ENCODE peak calls at places on chromosomes 7 and 10, in eight cellular contexts. R is AG10803, Z is ovary, W is breast epithelium, V is astrocyte of the spinal cord, Y is bronchial epithelial cell, I is upper lobe of right lung, S is AG04449. J is an unnamed sample.

GRCh38 chr7:85275204-85275603 is 88.3 kb upstream of the SEMA3D start:
- DNase-seq in R (no peak), Z (no peak), W (no peak), V (no peak), Y (no peak), I (no peak), S (no peak), J (no peak)

GRCh38 chr10:33734393-33735110 is 400.1 kb upstream of the NRP1 start:
- DNase-seq in R (no peak), Z (no peak), W (no peak), V (no peak), Y (no peak), I (no peak), S (no peak), J (no peak)

GRCh38 chr7:143367972-143368371 is 5.5 kb upstream of the FAM131B start:
- DNase-seq in R (no peak), Z (no peak), W (peak; percentile 79), V (no peak), Y (peak; percentile 79), I (no peak), S (no peak), J (peak; percentile 64)

GRCh38 chr10:29712108-29712507 is 77.3 kb upstream of the SVIL start:
- DNase-seq in R (no peak), Z (no peak), W (no peak), V (peak; percentile 48), Y (peak; percentile 23), I (no peak), S (no peak), J (no peak)

GRCh38 chr10:43846187-43846680 is 197.6 kb upstream of the ZNF32 start:
- DNase-seq in R (peak; percentile 92), Z (no peak), W (no peak), V (peak; percentile 22), Y (no peak), I (no peak), S (no peak), J (no peak)

GRCh38 chr7:151890355-151891004 is 13.6 kb upstream of the PRKAG2 start:
- DNase-seq in R (no peak), Z (no peak), W (no peak), V (no peak), Y (no peak), I (no peak), S (no peak), J (no peak)

GRCh38 chr10:26374426-26374825 is 63.7 kb upstream of the APBB1IP start:
- DNase-seq in R (no peak), Z (no peak), W (no peak), V (no peak), Y (no peak), I (no peak), S (no peak), J (no peak)

GRCh38 chr7:70052691-70053090 is 454.4 kb downstream of the AUTS2 start:
- DNase-seq in R (peak; percentile 87), Z (no peak), W (no peak), V (peak; percentile 45), Y (no peak), I (no peak), S (peak; percentile 76), J (no peak)

GRCh38 chr10:132363921-132364593 is 32.1 kb downstream of the LRRC27 start:
- DNase-seq in R (peak; percentile 16), Z (no peak), W (no peak), V (peak; percentile 6), Y (peak; percentile 34), I (peak; percentile 59), S (peak; percentile 45), J (peak; percentile 72)

GRCh38 chr10:102624751-102625330 is 19.4 kb upstream of the TRIM8 start:
- DNase-seq in R (no peak), Z (no peak), W (no peak), V (no peak), Y (no peak), I (peak; percentile 30), S (no peak), J (peak; percentile 36)

GRCh38 chr7:2488272-2488645 is 12.1 kb upstream of the GRIFIN start:
- DNase-seq in R (peak; percentile 64), Z (no peak), W (no peak), V (no peak), Y (no peak), I (no peak), S (no peak), J (no peak)

DNA sequence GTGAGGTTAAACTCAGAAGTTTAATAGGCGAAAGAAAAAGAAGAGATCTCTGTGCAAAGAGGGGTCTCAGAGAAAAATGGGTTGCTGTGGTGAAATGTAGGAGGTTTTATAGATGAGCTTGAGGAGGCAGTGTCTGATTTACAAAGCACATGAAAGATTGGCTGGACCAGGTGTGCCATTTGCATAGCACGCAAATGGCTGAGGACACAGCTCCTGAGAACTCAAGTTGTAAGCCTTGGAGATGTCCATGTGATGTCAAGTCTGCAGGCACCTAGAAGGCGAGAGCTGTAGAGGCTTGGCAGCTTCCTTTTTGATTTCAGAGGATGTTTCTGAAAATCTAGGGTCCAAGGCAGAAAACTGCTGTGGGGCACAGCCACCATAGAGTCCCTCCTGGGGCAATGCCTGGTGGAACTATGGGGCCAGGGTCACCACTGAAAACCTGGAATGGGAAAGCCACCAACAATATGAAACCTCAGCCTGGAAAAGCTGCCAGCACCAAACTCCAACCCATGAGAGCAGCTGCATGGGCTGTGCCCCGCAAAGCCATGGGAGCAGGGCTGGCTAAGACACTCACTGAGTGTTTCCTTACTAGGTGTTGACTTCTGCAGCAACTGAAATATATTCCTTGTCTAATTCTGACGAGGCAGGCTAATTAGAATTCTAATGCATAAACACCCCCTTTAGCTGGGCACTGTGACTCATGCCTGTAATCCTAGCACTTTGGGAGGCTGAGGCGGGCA is 96.9 kb upstream of the TNS3 start:
- DNase-seq in R (no peak), Z (no peak), W (no peak), V (no peak), Y (no peak), I (no peak), S (no peak), J (no peak)
- TF ChIP-seq CTCF in R (no peak), Z (no peak), W (no peak), V (no peak), Y (no peak), I (no peak), S (no peak), J (no peak)

DNA sequence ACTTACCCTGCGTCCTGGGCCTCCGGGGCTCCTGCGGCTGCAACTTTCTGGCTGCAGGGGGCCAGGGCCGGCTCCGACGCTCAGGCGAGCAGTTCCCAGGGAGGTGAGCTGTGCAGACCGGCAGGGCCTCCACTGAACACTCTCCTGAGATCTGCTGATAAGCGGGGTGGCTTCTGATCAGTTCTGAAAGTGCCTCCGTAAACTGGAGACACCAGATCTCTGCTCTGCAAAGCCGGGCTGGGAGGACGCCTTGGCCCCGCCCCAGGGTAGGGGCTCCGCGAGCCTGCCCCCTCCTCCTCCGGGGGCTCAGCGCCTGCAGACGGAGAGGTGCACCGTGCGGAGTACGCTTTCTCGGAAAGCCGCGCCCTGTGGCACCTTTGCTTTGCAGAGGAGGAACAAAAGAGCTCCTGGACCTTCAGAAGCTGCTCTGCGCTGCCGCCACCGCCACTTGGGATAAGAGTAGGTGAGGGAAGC is 141.3 kb upstream of the VKORC1L1 start:
- DNase-seq in R (peak; percentile 15), Z (no peak), W (no peak), V (peak; percentile 16), Y (peak; percentile 23), I (peak; percentile 77), S (no peak), J (peak; percentile 35)
- H3K4me3 ChIP-seq in R (peak overlapping the region; percentile 30), Z (peak overlapping the region; percentile 25), W (peak overlapping the region; percentile 63), V (peak overlapping the region; percentile 35), Y (peak overlapping the region; percentile 37), I (peak overlapping the region; percentile 46), S (peak overlapping the region; percentile 41), J (peak overlapping the region; percentile 20)

GRCh38 chr10:78070726-78071125 is 37.1 kb downstream of the RPS24 start:
- DNase-seq in R (no peak), Z (no peak), W (no peak), V (no peak), Y (no peak), I (no peak), S (no peak), J (no peak)

GRCh38 chr10:78069151-78069550 is 35.5 kb downstream of the RPS24 start:
- DNase-seq in R (no peak), Z (no peak), W (no peak), V (no peak), Y (no peak), I (no peak), S (no peak), J (no peak)

GRCh38 chr10:78071140-78071856 is 37.6 kb downstream of the RPS24 start:
- DNase-seq in R (no peak), Z (no peak), W (no peak), V (no peak), Y (no peak), I (no peak), S (no peak), J (no peak)

GRCh38 chr10:78071857-78072179 is 38.2 kb downstream of the RPS24 start:
- DNase-seq in R (no peak), Z (no peak), W (no peak), V (no peak), Y (no peak), I (no peak), S (no peak), J (no peak)

DNA sequence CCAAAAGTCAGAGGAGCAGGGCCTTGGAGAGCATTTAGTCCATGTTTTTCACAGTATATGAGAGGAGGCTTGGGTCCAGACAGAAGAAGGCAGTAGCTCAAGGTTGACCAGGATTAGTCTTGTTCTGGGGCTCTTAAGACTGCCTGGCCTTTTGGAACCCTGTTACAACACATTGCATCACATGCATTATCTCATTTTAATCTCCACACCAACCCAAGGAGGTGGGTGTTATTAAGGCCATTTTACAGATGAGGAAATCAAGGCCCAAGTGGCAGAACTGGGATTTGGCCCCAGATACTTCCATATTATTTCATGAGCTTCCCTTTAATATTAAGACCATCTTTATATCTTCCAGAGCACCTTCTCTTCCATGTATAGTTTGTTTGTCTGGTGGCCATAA is 38.8 kb downstream of the RPS24 start:
- DNase-seq in R (no peak), Z (no peak), W (no peak), V (no peak), Y (no peak), I (no peak), S (no peak), J (no peak)
- TF ChIP-seq CTCF in R (no peak), Z (no peak), W (no peak), V (no peak), Y (no peak), I (no peak), S (no peak), J (no peak)

DNA sequence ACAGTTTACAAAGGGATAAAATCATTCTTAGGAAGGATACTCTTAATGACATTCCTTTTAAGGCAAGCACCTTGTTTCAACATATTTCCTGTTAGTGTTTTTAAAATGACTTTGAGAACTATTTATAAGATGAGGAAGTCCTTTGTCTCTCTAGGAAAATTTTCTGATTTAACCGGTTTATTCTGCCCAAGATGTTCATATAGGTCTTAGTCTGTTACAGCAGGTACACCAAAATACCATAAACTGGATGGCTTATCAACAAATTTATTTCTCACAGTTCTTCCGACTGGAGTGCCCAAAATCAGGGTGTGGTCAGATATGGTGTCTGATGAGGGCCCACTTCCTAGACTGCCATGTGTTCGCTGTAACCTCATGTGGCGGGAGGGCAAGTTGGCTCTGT is 77.9 kb downstream of the GSAP start:
- DNase-seq in R (no peak), Z (no peak), W (no peak), V (no peak), Y (no peak), I (no peak), S (no peak), J (no peak)
- H3K4me3 ChIP-seq in R (no peak overlapping the region), Z (no peak overlapping the region), W (no peak overlapping the region), V (no peak overlapping the region), Y (no peak overlapping the region), I (no peak overlapping the region), S (no peak overlapping the region), J (no peak overlapping the region)

J was measured in epithelial cell of esophagus.